ENCODE peak calls at places on chromosomes 1 and 21, in nine cellular contexts. G is iPS-NIHi11, N is esophagus muscularis mucosa, R is D341Med, D is AG08396, U is NCI-H226, F is left cardiac atrium, X is pancreas, P is progenitor cell of endocrine pancreas. B is an unnamed sample.

GRCh38 chr1:20575544-20576056 is 13.3 kb upstream of the CDA start:
- DNase-seq in G (no peak), N (no peak), R (no peak), D (no peak), U (no peak), F (no peak), X (no peak), P (no peak), B (no peak)

GRCh38 chr1:53639996-53640695 is 98.8 kb downstream of the GLIS1 start:
- DNase-seq in G (no peak), N (no peak), R (no peak), D (no peak), U (no peak), F (no peak), X (no peak), P (no peak), B (no peak)

GRCh38 chr1:41666991-41667631 is 182.6 kb upstream of the EDN2 start:
- DNase-seq in G (no peak), N (no peak), R (no peak), D (no peak), U (no peak), F (peak), X (peak), P (no peak), B (no peak)

GRCh38 chr1:19074361-19074901 is 118.0 kb upstream of the IFFO2 start:
- DNase-seq in G (no peak), N (no peak), R (no peak), D (no peak), U (no peak), F (no peak), X (no peak), P (no peak), B (no peak)

GRCh38 chr1:11691302-11691914 is at the start of gene DRAXIN:
- DNase-seq in G (peak), N (no peak), R (peak), D (no peak), U (no peak), F (no peak), X (no peak), P (peak), B (no peak)

GRCh38 chr1:25871704-25872494 is 3.6 kb downstream of the PAQR7 start:
- DNase-seq in G (no peak), N (no peak), R (no peak), D (no peak), U (no peak), F (no peak), X (peak), P (no peak), B (no peak)

GRCh38 chr1:208177656-208178055 is 66.5 kb downstream of the PLXNA2 start:
- DNase-seq in G (peak), N (no peak), R (no peak), D (no peak), U (no peak), F (no peak), X (no peak), P (no peak), B (peak)

GRCh38 chr1:46134660-46135331 is 2.4 kb upstream of the PIK3R3 start:
- DNase-seq in G (no peak), N (no peak), R (peak), D (peak), U (peak), F (no peak), X (no peak), P (no peak), B (no peak)

GRCh38 chr21:38993561-38993960 is 187.8 kb downstream of the ETS2 start:
- DNase-seq in G (no peak), N (no peak), R (no peak), D (peak), U (peak), F (peak), X (no peak), P (no peak), B (no peak)

GRCh38 chr1:28775121-28775942 is 36.6 kb upstream of the OPRD1 start:
- DNase-seq in G (no peak), N (no peak), R (peak), D (peak), U (peak), F (peak), X (peak), P (peak), B (peak)

GRCh38 chr1:63630666-63631065 is 37.5 kb downstream of the PGM1 start:
- DNase-seq in G (no peak), N (no peak), R (no peak), D (no peak), U (no peak), F (no peak), X (no peak), P (no peak), B (no peak)

GRCh38 chr1:5998051-5998905 is 6.1 kb upstream of the NPHP4 start:
- DNase-seq in G (no peak), N (no peak), R (no peak), D (no peak), U (no peak), F (no peak), X (no peak), P (no peak), B (peak)

GRCh38 chr1:58764294-58764978 is 19.4 kb downstream of the JUN start:
- DNase-seq in G (no peak), N (no peak), R (no peak), D (peak), U (peak), F (no peak), X (no peak), P (no peak), B (no peak)

GRCh38 chr1:237857455-237857854 is 33.3 kb downstream of the ZP4 start:
- DNase-seq in G (no peak), N (no peak), R (no peak), D (no peak), U (no peak), F (no peak), X (no peak), P (no peak), B (no peak)

GRCh38 chr1:225631041-225631663 is 21.8 kb downstream of the ENAH start:
- DNase-seq in G (no peak), N (no peak), R (no peak), D (no peak), U (no peak), F (no peak), X (no peak), P (no peak), B (no peak)

GRCh38 chr1:211735208-211736170 is 60.1 kb upstream of the NEK2 start:
- DNase-seq in G (no peak), N (no peak), R (no peak), D (peak), U (peak), F (peak), X (peak), P (no peak), B (no peak)

GRCh38 chr1:64231153-64231552 is 27.7 kb downstream of the UBE2U start:
- DNase-seq in G (no peak), N (no peak), R (no peak), D (no peak), U (no peak), F (no peak), X (no peak), P (no peak), B (no peak)

GRCh38 chr1:246703581-246703980 is 20.6 kb upstream of the SCCPDH start:
- DNase-seq in G (no peak), N (no peak), R (no peak), D (no peak), U (peak), F (no peak), X (no peak), P (no peak), B (peak)

GRCh38 chr1:205075642-205076155 is 8.6 kb downstream of the TMEM81 start:
- DNase-seq in G (no peak), N (no peak), R (peak), D (peak), U (no peak), F (no peak), X (no peak), P (no peak), B (no peak)

GRCh38 chr1:172429324-172430127 is 9.0 kb downstream of the C1orf105 start:
- DNase-seq in G (peak), N (no peak), R (peak), D (peak), U (peak), F (no peak), X (no peak), P (no peak), B (no peak)

GRCh38 chr1:159949123-159949522 is 3.7 kb upstream of the IGSF9 start:
- DNase-seq in G (no peak), N (no peak), R (no peak), D (no peak), U (no peak), F (no peak), X (no peak), P (no peak), B (peak)

GRCh38 chr1:216140650-216141547 is 282.3 kb downstream of the USH2A start:
- DNase-seq in G (no peak), N (no peak), R (peak), D (no peak), U (no peak), F (no peak), X (no peak), P (no peak), B (no peak)

GRCh38 chr1:206012086-206012859 is 9.1 kb upstream of the RAB7B start:
- DNase-seq in G (peak), N (no peak), R (peak), D (no peak), U (no peak), F (peak), X (no peak), P (no peak), B (peak)

GRCh38 chr21:29078884-29079765 is 5.7 kb upstream of the CCT8 start:
- DNase-seq in G (no peak), N (no peak), R (no peak), D (no peak), U (no peak), F (no peak), X (no peak), P (no peak), B (no peak)

GRCh38 chr1:159922499-159923202 is 2.7 kb downstream of the TAGLN2 start:
- DNase-seq in G (no peak), N (no peak), R (no peak), D (peak), U (no peak), F (peak), X (peak), P (no peak), B (peak)

GRCh38 chr1:87473203-87473661 is 144.6 kb downstream of the LMO4 start:
- DNase-seq in G (no peak), N (no peak), R (no peak), D (no peak), U (peak), F (no peak), X (no peak), P (no peak), B (no peak)

GRCh38 chr1:172629638-172630037 is 29.3 kb upstream of the FASLG start:
- DNase-seq in G (no peak), N (no peak), R (no peak), D (no peak), U (no peak), F (no peak), X (no peak), P (no peak), B (no peak)

GRCh38 chr1:26102046-26102925 is 9.3 kb upstream of the PDIK1L start:
- DNase-seq in G (no peak), N (no peak), R (no peak), D (no peak), U (peak), F (no peak), X (no peak), P (no peak), B (no peak)

B was measured in mucosa of descending colon.